ENCODE peak calls at places on chromosomes 16 and 17, in ten cellular contexts. X, N, Y, W, R, A, K, H, O and D are unnamed samples.

GRCh38 chr16:19753815-19754643 is 36.0 kb downstream of the IQCK start:
- DNase-seq in R (no peak), H (peak; percentile 64), Y (no peak), K (no peak), O (peak; percentile 74), A (no peak), X (no peak), W (no peak), N (peak; percentile 14), D (no peak)

GRCh38 chr16:67084345-67085028 is 25.3 kb upstream of the PHAF1 start:
- DNase-seq in Y (no peak), X (no peak), W (no peak), N (no peak), K (no peak), A (no peak), R (no peak), O (no peak), H (no peak), D (no peak)

GRCh38 chr17:12973496-12974318 is 44.1 kb downstream of the ELAC2 start:
- DNase-seq in O (no peak), K (peak; percentile 10), R (no peak), N (no peak), A (no peak), Y (peak; percentile 44), X (no peak), H (no peak), W (no peak), D (no peak)

GRCh38 chr16:52964290-52964689 is 88.4 kb downstream of the CHD9NB start:
- DNase-seq in H (no peak), O (peak; percentile 1), N (no peak), Y (peak; percentile 89), W (no peak), R (no peak), X (no peak), A (no peak), K (no peak), D (no peak)

GRCh38 chr17:45579529-45580495 is 89.3 kb upstream of the PLEKHM1 start:
- DNase-seq in A (no peak), O (no peak), X (no peak), K (peak; percentile 63), N (peak; percentile 26), R (no peak), H (peak; percentile 67), W (no peak), Y (peak; percentile 13), D (no peak)

GRCh38 chr16:49048557-49048956 is 233.1 kb downstream of the CBLN1 start:
- DNase-seq in W (peak; percentile 19), R (no peak), H (no peak), A (peak; percentile 3), Y (no peak), X (no peak), N (no peak), O (peak; percentile 64), K (no peak), D (no peak)

GRCh38 chr16:4917117-4917516 is 19.8 kb downstream of the PPL start:
- DNase-seq in W (no peak), R (no peak), Y (no peak), K (no peak), A (no peak), O (peak; percentile 46), X (no peak), N (no peak), H (no peak), D (no peak)

GRCh38 chr17:3722716-3723115 is 987 bp upstream of the HASPIN start:
- DNase-seq in W (no peak), K (no peak), H (no peak), Y (no peak), A (no peak), X (no peak), N (no peak), O (no peak), R (no peak), D (no peak)

GRCh38 chr17:61583242-61583641 is 7.8 kb downstream of the NACA2 start:
- DNase-seq in A (peak; percentile 55), Y (no peak), H (no peak), R (no peak), K (peak; percentile 43), W (peak; percentile 57), X (no peak), O (peak; percentile 86), N (no peak), D (no peak)

GRCh38 chr17:7015587-7016020 is 3.2 kb downstream of the RNASEK start:
- DNase-seq in H (no peak), X (no peak), A (no peak), Y (no peak), W (no peak), N (no peak), R (no peak), K (no peak), O (no peak), D (no peak)

GRCh38 chr17:83057793-83058477 is 21.5 kb upstream of the METRNL start:
- DNase-seq in H (no peak), Y (peak; percentile 1), A (no peak), K (no peak), R (no peak), O (no peak), N (no peak), X (no peak), W (no peak), D (peak; percentile 58)

GRCh38 chr17:40541873-40542561 is 23.3 kb downstream of the CCR7 start:
- DNase-seq in W (no peak), X (no peak), R (no peak), Y (no peak), H (no peak), K (no peak), O (no peak), N (no peak), A (no peak), D (peak; percentile 60)
- H3K27ac ChIP-seq in W (peak overlapping the region; percentile 96), X (peak overlapping the region; percentile 36), R (peak overlapping the region; percentile 61), Y (no peak overlapping the region), H (peak overlapping the region; percentile 75), K (peak overlapping the region; percentile 38), O (no peak overlapping the region), N (peak overlapping the region; percentile 83), A (peak overlapping the region; percentile 87), D (peak overlapping the region; percentile 78)

DNA sequence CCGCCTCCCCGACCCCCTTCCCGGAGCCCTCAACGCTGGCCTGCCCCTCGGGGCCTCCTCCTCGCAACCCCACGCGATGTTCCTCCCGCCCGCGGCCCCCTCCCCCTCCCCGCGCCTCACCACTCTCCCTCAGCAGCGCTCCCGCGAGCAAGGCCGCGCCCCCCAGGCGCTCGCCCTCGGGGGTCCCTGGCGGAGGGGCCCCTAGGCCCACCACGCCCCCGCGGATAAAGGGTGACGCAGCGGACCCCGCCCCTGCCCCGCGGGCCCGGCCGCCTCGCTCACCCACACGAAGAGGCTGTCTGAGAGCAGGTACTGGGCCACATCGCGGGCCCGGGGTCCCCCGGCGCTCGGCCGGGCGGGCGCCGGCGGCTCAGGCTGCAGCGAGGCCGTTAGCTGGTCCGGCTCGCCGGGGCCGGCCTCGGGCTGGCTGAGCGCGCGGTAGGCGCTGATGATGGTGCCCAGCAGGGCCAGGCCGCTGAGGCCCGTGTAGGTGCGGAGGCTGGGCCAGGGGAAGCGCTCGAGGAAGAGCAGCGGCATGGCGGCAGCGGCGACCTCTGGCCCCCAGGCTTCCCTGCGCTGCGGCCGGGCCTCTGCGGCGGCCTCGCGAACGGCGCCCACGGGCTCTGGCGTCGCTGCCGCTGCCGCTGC is 430 bp downstream of the AMFR start:
- DNase-seq in K (peak; percentile 36), N (peak; percentile 39), X (no peak), H (peak; percentile 37), O (no peak), W (peak; percentile 27), A (no peak), Y (no peak), R (peak; percentile 30), D (peak; percentile 52)
- H3K27ac ChIP-seq in K (peak overlapping the region; percentile 91), N (peak overlapping the region; percentile 92), X (peak overlapping the region; percentile 61), H (peak overlapping the region; percentile 72), O (no peak overlapping the region), W (peak overlapping the region; percentile 79), A (peak overlapping the region; percentile 74), Y (no peak overlapping the region), R (peak overlapping the region; percentile 84), D (peak overlapping the region; percentile 94)

GRCh38 chr16:50901062-50901461 is 159.2 kb downstream of the CYLD start:
- DNase-seq in Y (no peak), K (no peak), R (no peak), H (no peak), W (no peak), O (no peak), N (no peak), X (no peak), A (no peak), D (no peak)

GRCh38 chr16:50900391-50900942 is 158.6 kb downstream of the CYLD start:
- DNase-seq in O (no peak), A (no peak), W (no peak), R (no peak), X (no peak), K (no peak), Y (no peak), N (no peak), H (no peak), D (no peak)

DNA sequence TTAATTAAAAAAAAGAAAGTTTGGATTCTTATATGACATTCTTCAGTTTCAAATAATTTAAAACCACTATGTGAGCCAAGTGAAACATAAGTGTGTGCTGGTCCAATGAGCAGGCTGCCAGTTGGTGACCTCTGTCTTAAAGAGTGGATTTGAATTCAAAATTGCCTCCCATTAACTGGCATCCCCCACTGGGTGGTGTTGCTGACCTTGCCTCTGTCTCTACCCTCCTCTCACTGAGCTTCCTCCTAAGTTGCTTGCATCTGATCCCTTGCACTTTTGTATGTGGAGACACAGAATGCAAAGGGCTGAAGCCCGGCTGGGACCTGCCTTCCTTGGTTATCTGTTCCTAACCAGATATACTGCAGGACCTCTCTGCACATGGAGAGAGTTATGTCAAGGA is 160.6 kb downstream of the CYLD start:
- DNase-seq in W (no peak), O (no peak), R (no peak), A (no peak), X (no peak), K (peak; percentile 40), N (no peak), Y (no peak), H (no peak), D (no peak)
- H3K27ac ChIP-seq in W (no peak overlapping the region), O (no peak overlapping the region), R (no peak overlapping the region), A (no peak overlapping the region), X (no peak overlapping the region), K (no peak overlapping the region), N (no peak overlapping the region), Y (no peak overlapping the region), H (no peak overlapping the region), D (no peak overlapping the region)

GRCh38 chr17:15478845-15479244 is 11.4 kb upstream of the CDRT4 start:
- DNase-seq in X (no peak), W (no peak), O (no peak), R (no peak), K (peak; percentile 42), H (no peak), Y (no peak), N (no peak), A (no peak), D (no peak)

GRCh38 chr17:15470536-15470935 is 3.1 kb upstream of the CDRT4 start:
- DNase-seq in N (no peak), X (no peak), A (no peak), R (no peak), Y (no peak), O (no peak), K (no peak), W (no peak), H (no peak), D (no peak)

GRCh38 chr17:15480209-15480608 is 12.8 kb upstream of the CDRT4 start:
- DNase-seq in R (no peak), O (no peak), A (no peak), Y (no peak), N (no peak), H (no peak), X (no peak), W (no peak), K (no peak), D (no peak)

GRCh38 chr17:15479697-15480096 is 12.3 kb upstream of the CDRT4 start:
- DNase-seq in K (no peak), N (no peak), Y (no peak), R (no peak), O (peak; percentile 65), A (no peak), H (no peak), X (no peak), W (no peak), D (no peak)

GRCh38 chr17:15475620-15476354 is 8.4 kb upstream of the CDRT4 start:
- DNase-seq in W (no peak), N (no peak), K (no peak), R (no peak), A (peak; percentile 9), Y (no peak), O (no peak), X (no peak), H (no peak), D (no peak)
- H3K27ac ChIP-seq in W (no peak overlapping the region), N (no peak overlapping the region), K (no peak overlapping the region), R (no peak overlapping the region), A (no peak overlapping the region), Y (no peak overlapping the region), O (no peak overlapping the region), X (no peak overlapping the region), H (no peak overlapping the region), D (peak overlapping the region; percentile 15)